ENCODE peak calls at places on chromosomes 12 and 14, in seven cellular contexts. Z is GM23338, P is neural progenitor cell, L is OCI-LY7, X is PC-3, M is GM23248, J is HCT116. B is an unnamed sample.

GRCh38 chr12:109967383-109968031 is 28.7 kb downstream of the GIT2 start:
- DNase-seq in P (peak; percentile 27), L (no peak), M (no peak), Z (peak; percentile 18), J (no peak), X (peak; percentile 15), B (peak; percentile 16)

GRCh38 chr14:22653012-22653621 is 9.0 kb upstream of the OR6J1 start:
- DNase-seq in Z (peak; percentile 93), X (peak; percentile 93), M (peak; percentile 87), L (peak; percentile 72), J (peak; percentile 73), P (peak; percentile 85), B (peak; percentile 80)

GRCh38 chr12:90152897-90153624 is 444.4 kb upstream of the ATP2B1 start:
- DNase-seq in P (peak; percentile 54), J (no peak), L (no peak), X (peak; percentile 64), M (peak; percentile 47), Z (no peak), B (peak; percentile 12)

GRCh38 chr12:108374596-108375320 is 35.6 kb upstream of the CMKLR1 start:
- DNase-seq in X (no peak), M (peak; percentile 29), L (no peak), P (no peak), J (no peak), Z (no peak), B (no peak)

GRCh38 chr12:130247634-130248237 is 85.5 kb downstream of the FZD10 start:
- DNase-seq in Z (no peak), X (no peak), M (no peak), J (no peak), L (no peak), P (no peak), B (no peak)

GRCh38 chr12:11727133-11727664 is 77.7 kb downstream of the ETV6 start:
- DNase-seq in P (no peak), M (no peak), L (peak; percentile 84), J (no peak), X (no peak), Z (no peak), B (no peak)

GRCh38 chr12:56129210-56129691 is 1.2 kb downstream of the ESYT1 start:
- DNase-seq in P (peak; percentile 81), L (peak; percentile 85), Z (peak; percentile 77), M (peak; percentile 79), J (no peak), X (peak; percentile 62), B (peak; percentile 76)

GRCh38 chr12:47979686-47980085 is 16.3 kb downstream of the TMEM106C start:
- DNase-seq in P (no peak), X (no peak), Z (no peak), M (no peak), L (no peak), J (no peak), B (no peak)

GRCh38 chr12:76623929-76624328 is 64.4 kb upstream of the OSBPL8 start:
- DNase-seq in P (no peak), J (peak; percentile 8), M (peak; percentile 78), X (peak; percentile 86), Z (no peak), L (no peak), B (no peak)

GRCh38 chr12:47397664-47398281 is 308.1 kb downstream of the RPAP3 start:
- DNase-seq in J (peak; percentile 34), M (peak; percentile 86), Z (peak; percentile 45), P (peak; percentile 20), X (peak; percentile 94), L (peak; percentile 60), B (no peak)

GRCh38 chr12:115898670-115899069 is 378.8 kb downstream of the MED13L start:
- DNase-seq in J (no peak), P (no peak), X (peak; percentile 23), L (no peak), M (no peak), Z (no peak), B (no peak)

GRCh38 chr14:50320279-50320678 is 8.2 kb downstream of the DMAC2L start:
- DNase-seq in P (no peak), M (peak; percentile 92), Z (no peak), J (no peak), L (no peak), X (no peak), B (no peak)
- H3K4me2 ChIP-seq in P (no peak overlapping the region), M (peak overlapping the region; percentile 85), Z (no peak overlapping the region), J (no peak overlapping the region), L (peak overlapping the region; percentile 36), X (peak overlapping the region; percentile 70), B (no peak overlapping the region)

DNA sequence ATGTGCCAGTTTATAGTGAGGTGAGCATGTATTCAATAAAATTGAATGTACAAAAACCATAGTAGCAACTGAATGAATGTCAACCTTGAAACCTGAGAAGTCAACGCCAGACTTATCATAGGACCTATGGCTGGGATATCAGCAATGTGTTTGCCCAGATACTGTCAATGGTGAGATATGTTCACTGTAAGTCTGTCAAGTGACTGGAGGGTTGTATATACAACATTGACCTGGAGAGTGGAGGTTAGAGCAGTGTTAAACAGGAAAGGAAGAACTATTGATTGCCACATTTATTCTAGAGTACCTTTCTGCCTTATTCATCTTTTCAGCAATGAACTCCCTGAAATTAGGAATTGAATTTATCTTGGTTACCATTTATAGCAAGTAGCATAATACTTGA is 486.5 kb downstream of the TMTC2 start:
- DNase-seq in X (no peak), J (no peak), L (no peak), P (no peak), M (no peak), Z (no peak), B (no peak)
- TF ChIP-seq EZH2phosphoT487 in X (no peak), J (no peak), L (no peak), P (no peak), M (no peak), Z (no peak), B (no peak)

DNA sequence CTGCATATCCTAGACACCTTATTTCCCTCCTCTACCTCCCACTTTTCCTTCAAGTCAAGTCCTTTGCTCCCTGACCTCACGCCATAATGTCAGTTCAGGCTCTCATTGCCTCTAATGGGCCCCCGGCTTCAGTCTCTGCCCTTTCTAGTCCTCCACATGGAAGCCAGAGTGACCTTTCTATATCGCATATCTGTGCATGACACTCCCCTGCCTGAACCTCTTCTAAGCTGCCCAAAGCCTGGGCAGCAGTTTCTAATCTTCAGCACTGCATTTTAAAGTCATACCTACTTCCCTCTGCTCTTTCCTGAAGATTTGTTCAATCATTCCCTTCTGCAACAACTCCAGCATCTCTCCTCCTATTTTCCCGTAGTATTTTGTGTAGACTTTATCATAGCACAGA is 45.5 kb downstream of the ESR2 start:
- DNase-seq in P (no peak), Z (no peak), X (no peak), L (no peak), M (no peak), J (no peak), B (no peak)
- H3K4me2 ChIP-seq in P (no peak overlapping the region), Z (no peak overlapping the region), X (no peak overlapping the region), L (no peak overlapping the region), M (no peak overlapping the region), J (no peak overlapping the region), B (no peak overlapping the region)

GRCh38 chr12:2422591-2422990 is 369.8 kb downstream of the CACNA1C start:
- DNase-seq in Z (no peak), X (no peak), M (no peak), J (no peak), L (no peak), P (no peak), B (no peak)
- TF ChIP-seq EZH2phosphoT487 in Z (no peak), X (no peak), M (no peak), J (no peak), L (no peak), P (no peak), B (no peak)

DNA sequence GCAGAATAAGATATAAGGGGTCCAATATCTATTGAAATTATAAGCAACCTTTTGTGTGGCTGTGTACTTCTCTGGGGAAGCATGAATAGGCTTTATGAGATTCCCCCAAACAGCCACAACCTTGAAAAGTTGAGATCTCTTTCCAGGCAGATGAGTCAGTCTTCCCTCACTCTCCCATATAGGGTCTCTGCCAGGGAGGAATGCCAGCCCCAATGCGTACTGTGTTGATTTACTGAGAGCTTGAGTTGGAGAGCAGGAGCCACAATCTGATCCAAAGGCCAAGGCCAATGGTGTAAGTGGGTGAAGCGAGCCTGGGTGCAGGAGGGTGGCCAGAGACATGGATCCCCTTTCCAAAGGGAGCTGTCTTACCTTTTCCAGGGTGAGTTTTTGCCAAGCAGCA is 88.1 kb downstream of the TBC1D30 start:
- DNase-seq in Z (no peak), M (peak; percentile 41), P (no peak), L (no peak), X (peak; percentile 78), J (no peak), B (no peak)
- H3K4me2 ChIP-seq in Z (no peak overlapping the region), M (no peak overlapping the region), P (no peak overlapping the region), L (no peak overlapping the region), X (no peak overlapping the region), J (no peak overlapping the region), B (no peak overlapping the region)

B was measured in hepatocyte.